ENCODE peak calls at places on chromosomes 2 and 18, in eight cellular contexts. Q, H, I, S, C, L, N and K are unnamed samples.

GRCh38 chr2:160993543-160994090 is 166.6 kb upstream of the TANK start:
- DNase-seq in Q (no peak), H (no peak), I (no peak), S (no peak), C (no peak), L (no peak), N (peak; percentile 35), K (no peak)

GRCh38 chr2:85920810-85921545 is 32.2 kb upstream of the ST3GAL5 start:
- DNase-seq in Q (no peak), H (no peak), I (no peak), S (peak; percentile 37), C (no peak), L (no peak), N (no peak), K (no peak)

GRCh38 chr2:4690913-4691312 is 987.5 kb downstream of the DCDC2C start:
- DNase-seq in Q (no peak), H (no peak), I (no peak), S (no peak), C (no peak), L (no peak), N (no peak), K (no peak)

GRCh38 chr2:9108210-9108967 is 98.2 kb upstream of the ASAP2 start:
- DNase-seq in Q (no peak), H (no peak), I (no peak), S (no peak), C (no peak), L (no peak), N (no peak), K (no peak)

GRCh38 chr2:42954227-42954962 is 162.0 kb upstream of the HAAO start:
- DNase-seq in Q (no peak), H (no peak), I (no peak), S (peak; percentile 37), C (no peak), L (no peak), N (no peak), K (no peak)

GRCh38 chr2:217868911-217869334 is 133.9 kb downstream of the TNS1 start:
- DNase-seq in Q (no peak), H (no peak), I (no peak), S (peak; percentile 44), C (no peak), L (no peak), N (no peak), K (no peak)

GRCh38 chr2:6877402-6878305 is at the start of gene RSAD2:
- DNase-seq in Q (no peak), H (no peak), I (no peak), S (peak; percentile 6), C (no peak), L (peak; percentile 40), N (peak; percentile 28), K (no peak)

GRCh38 chr2:241736111-241736510 is 1.7 kb downstream of the D2HGDH start:
- DNase-seq in Q (no peak), H (no peak), I (no peak), S (no peak), C (no peak), L (no peak), N (no peak), K (no peak)

GRCh38 chr2:226378733-226379132 is 420.9 kb downstream of the IRS1 start:
- DNase-seq in Q (no peak), H (no peak), I (no peak), S (no peak), C (no peak), L (no peak), N (no peak), K (no peak)

GRCh38 chr2:63734510-63734909 is 107.2 kb upstream of the UGP2 start:
- DNase-seq in Q (no peak), H (no peak), I (no peak), S (no peak), C (no peak), L (no peak), N (no peak), K (no peak)

GRCh38 chr2:168773719-168774521 is 28.5 kb upstream of the NOSTRIN start:
- DNase-seq in Q (peak; percentile 31), H (peak; percentile 25), I (no peak), S (peak; percentile 84), C (no peak), L (peak; percentile 72), N (peak; percentile 30), K (no peak)

GRCh38 chr2:9690716-9691498 is 60.1 kb upstream of the YWHAQ start:
- DNase-seq in Q (no peak), H (no peak), I (no peak), S (no peak), C (no peak), L (no peak), N (no peak), K (no peak)

GRCh38 chr2:241126201-241126611 is 23.1 kb downstream of the PASK start:
- DNase-seq in Q (no peak), H (no peak), I (no peak), S (no peak), C (no peak), L (no peak), N (no peak), K (peak; percentile 37)

GRCh38 chr2:49426991-49427390 is 272.7 kb upstream of the FSHR start:
- DNase-seq in Q (no peak), H (no peak), I (no peak), S (no peak), C (no peak), L (no peak), N (no peak), K (no peak)

GRCh38 chr2:205660521-205661124 is 21.7 kb upstream of the NRP2 start:
- DNase-seq in Q (peak; percentile 14), H (peak; percentile 48), I (no peak), S (peak; percentile 81), C (no peak), L (no peak), N (no peak), K (no peak)

GRCh38 chr18:53153281-53153680 is 813.3 kb downstream of the DCC start:
- DNase-seq in Q (peak; percentile 6), H (no peak), I (peak; percentile 4), S (peak; percentile 0), C (no peak), L (no peak), N (no peak), K (no peak)

GRCh38 chr2:97748397-97748796 is 35.0 kb downstream of the ZAP70 start:
- DNase-seq in Q (peak; percentile 75), H (no peak), I (no peak), S (peak; percentile 47), C (no peak), L (no peak), N (no peak), K (no peak)

GRCh38 chr2:182554950-182555349 is 128.1 kb upstream of the PDE1A start:
- DNase-seq in Q (no peak), H (no peak), I (no peak), S (no peak), C (no peak), L (no peak), N (no peak), K (no peak)

GRCh38 chr2:55112229-55113016 is 62.2 kb upstream of the RTN4 start:
- DNase-seq in Q (no peak), H (peak; percentile 89), I (peak; percentile 88), S (no peak), C (no peak), L (peak; percentile 33), N (peak; percentile 36), K (peak; percentile 90)

GRCh38 chr2:221969087-221969829 is 329.5 kb downstream of the PAX3 start:
- DNase-seq in Q (peak; percentile 34), H (no peak), I (no peak), S (peak; percentile 64), C (no peak), L (peak; percentile 29), N (peak; percentile 4), K (no peak)

GRCh38 chr18:70650878-70651277 is 362.0 kb downstream of the SOCS6 start:
- DNase-seq in Q (no peak), H (no peak), I (no peak), S (no peak), C (no peak), L (no peak), N (no peak), K (no peak)

GRCh38 chr2:122168799-122169198 is 413.3 kb downstream of the TSN start:
- DNase-seq in Q (no peak), H (no peak), I (no peak), S (peak; percentile 4), C (no peak), L (no peak), N (no peak), K (no peak)

GRCh38 chr18:55264108-55264507 is 304.8 kb upstream of the CCDC68 start:
- DNase-seq in Q (no peak), H (no peak), I (no peak), S (no peak), C (no peak), L (no peak), N (no peak), K (no peak)

GRCh38 chr2:86251840-86252266 is 52.6 kb downstream of the MRPL35 start:
- DNase-seq in Q (no peak), H (no peak), I (no peak), S (no peak), C (no peak), L (peak; percentile 79), N (no peak), K (no peak)

GRCh38 chr2:240512666-240513535 is 44.9 kb downstream of the ANKMY1 start:
- DNase-seq in Q (no peak), H (no peak), I (no peak), S (no peak), C (no peak), L (peak; percentile 24), N (no peak), K (peak; percentile 54)

GRCh38 chr18:35289293-35290069 is 548 bp downstream of the ZSCAN30 start:
- DNase-seq in Q (peak; percentile 41), H (no peak), I (no peak), S (peak; percentile 39), C (peak; percentile 10), L (peak; percentile 32), N (no peak), K (no peak)

GRCh38 chr2:168136392-168136977 is 110.9 kb downstream of the STK39 start:
- DNase-seq in Q (peak; percentile 8), H (no peak), I (peak; percentile 20), S (peak; percentile 65), C (no peak), L (no peak), N (no peak), K (no peak)

GRCh38 chr2:200590090-200590489 is 4.3 kb downstream of the AOX1 start:
- DNase-seq in Q (no peak), H (peak; percentile 86), I (no peak), S (peak; percentile 29), C (no peak), L (no peak), N (no peak), K (no peak)

GRCh38 chr18:8661754-8662573 is 43.4 kb upstream of the MTCL1 start:
- DNase-seq in Q (no peak), H (no peak), I (no peak), S (no peak), C (no peak), L (peak; percentile 37), N (peak; percentile 89), K (no peak)

GRCh38 chr18:62529597-62529996 is 6.8 kb downstream of the ZCCHC2 start:
- DNase-seq in Q (no peak), H (no peak), I (no peak), S (no peak), C (no peak), L (no peak), N (no peak), K (no peak)

GRCh38 chr2:7467782-7468447 is 550.7 kb downstream of the RNF144A start:
- DNase-seq in Q (no peak), H (no peak), I (no peak), S (no peak), C (no peak), L (no peak), N (no peak), K (no peak)